ENCODE peak calls at places on chromosomes 6 and 20, in ten cellular contexts. B, J, U, V, L, M, G, D, K and P are unnamed samples.

GRCh38 chr6:31820051-31820389 is 4.7 kb downstream of the HSPA1A start:
- DNase-seq in B (no peak), J (no peak), U (no peak), V (no peak), L (no peak), M (no peak), G (no peak), D (no peak), K (no peak), P (no peak)

GRCh38 chr6:142848156-142848555 is 96.8 kb downstream of the HIVEP2 start:
- DNase-seq in B (no peak), J (no peak), U (no peak), V (no peak), L (no peak), M (no peak), G (no peak), D (no peak), K (no peak), P (no peak)

GRCh38 chr6:131789219-131789618 is 18.6 kb upstream of the ENPP1 start:
- DNase-seq in B (no peak), J (no peak), U (no peak), V (no peak), L (no peak), M (no peak), G (no peak), D (no peak), K (no peak), P (no peak)

GRCh38 chr6:168773788-168774187 is 332.8 kb downstream of the SMOC2 start:
- DNase-seq in B (no peak), J (no peak), U (no peak), V (no peak), L (no peak), M (no peak), G (no peak), D (no peak), K (no peak), P (no peak)

GRCh38 chr6:168393126-168393870 is 47.7 kb upstream of the SMOC2 start:
- DNase-seq in B (no peak), J (peak), U (no peak), V (no peak), L (peak), M (no peak), G (no peak), D (no peak), K (no peak), P (no peak)

GRCh38 chr6:13268914-13269532 is 59.3 kb downstream of the TBC1D7 start:
- DNase-seq in B (no peak), J (no peak), U (peak), V (no peak), L (no peak), M (no peak), G (peak), D (no peak), K (no peak), P (no peak)

GRCh38 chr20:50291428-50292323 is 101.0 kb downstream of the CEBPB start:
- DNase-seq in B (no peak), J (no peak), U (no peak), V (no peak), L (no peak), M (no peak), G (no peak), D (no peak), K (no peak), P (no peak)

GRCh38 chr6:50791900-50792508 is 26.7 kb upstream of the TFAP2B start:
- DNase-seq in B (peak), J (no peak), U (no peak), V (no peak), L (no peak), M (peak), G (peak), D (no peak), K (no peak), P (peak)

GRCh38 chr20:11144114-11144513 is 470.3 kb upstream of the JAG1 start:
- DNase-seq in B (no peak), J (no peak), U (peak), V (no peak), L (no peak), M (no peak), G (no peak), D (no peak), K (no peak), P (no peak)

GRCh38 chr20:22575737-22576136 is 8.6 kb downstream of the FOXA2 start:
- DNase-seq in B (no peak), J (no peak), U (no peak), V (no peak), L (no peak), M (no peak), G (no peak), D (no peak), K (no peak), P (no peak)

GRCh38 chr6:120805267-120805666 is 529.0 kb downstream of the TBC1D32 start:
- DNase-seq in B (no peak), J (no peak), U (no peak), V (no peak), L (no peak), M (no peak), G (no peak), D (no peak), K (no peak), P (no peak)

GRCh38 chr6:15879372-15880261 is 216.8 kb upstream of the DTNBP1 start:
- DNase-seq in B (peak), J (peak), U (no peak), V (no peak), L (no peak), M (peak), G (no peak), D (no peak), K (no peak), P (no peak)

GRCh38 chr6:145880361-145880760 is 65.8 kb upstream of the FBXO30 start:
- DNase-seq in B (no peak), J (no peak), U (no peak), V (no peak), L (no peak), M (no peak), G (no peak), D (no peak), K (no peak), P (no peak)

GRCh38 chr6:33735201-33735600 is 11.5 kb downstream of the IP6K3 start:
- DNase-seq in B (no peak), J (no peak), U (no peak), V (no peak), L (no peak), M (no peak), G (no peak), D (no peak), K (no peak), P (no peak)

GRCh38 chr6:53608386-53608785 is 57.2 kb downstream of the KLHL31 start:
- DNase-seq in B (no peak), J (no peak), U (no peak), V (no peak), L (no peak), M (no peak), G (no peak), D (no peak), K (no peak), P (no peak)

GRCh38 chr20:31923388-31924271 is 28.2 kb downstream of the PDRG1 start:
- DNase-seq in B (peak), J (no peak), U (no peak), V (no peak), L (no peak), M (peak), G (no peak), D (no peak), K (no peak), P (no peak)

GRCh38 chr20:53914091-53914860 is 156.1 kb downstream of the BCAS1 start:
- DNase-seq in B (no peak), J (no peak), U (no peak), V (no peak), L (no peak), M (no peak), G (no peak), D (no peak), K (no peak), P (no peak)

GRCh38 chr6:56517155-56517745 is 125.4 kb downstream of the DST start:
- DNase-seq in B (no peak), J (no peak), U (peak), V (no peak), L (no peak), M (no peak), G (no peak), D (no peak), K (no peak), P (no peak)

GRCh38 chr20:22652685-22653568 is 68.6 kb upstream of the FOXA2 start:
- DNase-seq in B (no peak), J (no peak), U (no peak), V (no peak), L (no peak), M (no peak), G (peak), D (no peak), K (peak), P (no peak)

GRCh38 chr20:41480054-41480770 is 113.6 kb upstream of the EMILIN3 start:
- DNase-seq in B (no peak), J (no peak), U (no peak), V (no peak), L (no peak), M (peak), G (no peak), D (no peak), K (no peak), P (no peak)

GRCh38 chr6:87501809-87502572 is 29.2 kb downstream of the SLC35A1 start:
- DNase-seq in B (no peak), J (no peak), U (no peak), V (no peak), L (no peak), M (no peak), G (no peak), D (no peak), K (no peak), P (no peak)

GRCh38 chr20:37386505-37387201 is 40.7 kb downstream of the SRC start:
- DNase-seq in B (no peak), J (peak), U (no peak), V (no peak), L (no peak), M (no peak), G (no peak), D (no peak), K (no peak), P (no peak)

GRCh38 chr20:63641792-63642517 is 11.3 kb downstream of the STMN3 start:
- DNase-seq in B (peak), J (peak), U (no peak), V (peak), L (peak), M (peak), G (peak), D (peak), K (peak), P (peak)

GRCh38 chr6:3414704-3415453 is 42.0 kb downstream of the SLC22A23 start:
- DNase-seq in B (peak), J (no peak), U (no peak), V (no peak), L (peak), M (peak), G (peak), D (no peak), K (peak), P (no peak)

GRCh38 chr6:123604067-123604466 is 32.7 kb downstream of the TRDN start:
- DNase-seq in B (no peak), J (no peak), U (no peak), V (no peak), L (no peak), M (no peak), G (no peak), D (no peak), K (no peak), P (peak)

GRCh38 chr20:46137816-46138215 is 19.7 kb downstream of the CD40 start:
- DNase-seq in B (no peak), J (no peak), U (no peak), V (no peak), L (no peak), M (no peak), G (no peak), D (no peak), K (no peak), P (no peak)

GRCh38 chr6:93176070-93176469 is 243.3 kb downstream of the EPHA7 start:
- DNase-seq in B (peak), J (no peak), U (no peak), V (no peak), L (no peak), M (peak), G (no peak), D (no peak), K (no peak), P (no peak)

GRCh38 chr6:53361549-53362031 is 12.8 kb upstream of the ELOVL5 start:
- DNase-seq in B (peak), J (peak), U (no peak), V (peak), L (peak), M (peak), G (no peak), D (peak), K (no peak), P (no peak)

GRCh38 chr6:72560721-72561593 is 60.9 kb upstream of the KCNQ5 start:
- DNase-seq in B (no peak), J (no peak), U (no peak), V (no peak), L (no peak), M (no peak), G (no peak), D (no peak), K (no peak), P (peak)

GRCh38 chr20:33817411-33817810 is 6.3 kb downstream of the CHMP4B start:
- DNase-seq in B (no peak), J (no peak), U (no peak), V (no peak), L (no peak), M (no peak), G (no peak), D (no peak), K (no peak), P (no peak)

GRCh38 chr6:143642403-143642802 is 35.4 kb upstream of the PHACTR2 start:
- DNase-seq in B (no peak), J (no peak), U (no peak), V (no peak), L (no peak), M (no peak), G (no peak), D (no peak), K (no peak), P (no peak)

GRCh38 chr6:33075568-33076405 is at the start of gene HLA-DPB1:
- DNase-seq in B (peak), J (no peak), U (no peak), V (no peak), L (no peak), M (peak), G (peak), D (peak), K (no peak), P (peak)

GRCh38 chr6:87074051-87074711 is 20.7 kb downstream of the CGA start:
- DNase-seq in B (no peak), J (no peak), U (no peak), V (peak), L (no peak), M (no peak), G (no peak), D (no peak), K (no peak), P (no peak)

GRCh38 chr6:43172127-43173007 is 1.3 kb downstream of the SRF start:
- DNase-seq in B (peak), J (peak), U (no peak), V (peak), L (peak), M (peak), G (peak), D (peak), K (peak), P (peak)

GRCh38 chr20:63641146-63641791 is 12.0 kb downstream of the STMN3 start:
- DNase-seq in B (no peak), J (peak), U (no peak), V (no peak), L (peak), M (no peak), G (no peak), D (peak), K (no peak), P (no peak)

GRCh38 chr6:41537359-41537758 is 8.8 kb upstream of the FOXP4 start:
- DNase-seq in B (no peak), J (no peak), U (no peak), V (no peak), L (no peak), M (no peak), G (no peak), D (no peak), K (no peak), P (no peak)

GRCh38 chr6:158647501-158647900 is 2.4 kb upstream of the SYTL3 start:
- DNase-seq in B (no peak), J (no peak), U (no peak), V (no peak), L (no peak), M (no peak), G (no peak), D (no peak), K (no peak), P (no peak)